ENCODE peak calls at places on chromosomes 6 and 20, in nine cellular contexts. One of them, this sample, is unnamed.

GRCh38 chr6:3165631-3166534 is 8.5 kb upstream of the TUBB2A start:
- DNase-seq in activated CD4-positive, CD25-positive, alpha-beta regulatory T cell treated with anti-CD3 and anti-CD28 coated beads, Interleukin-2, amount 50 U/mL, for 72 hours: no peak
- DNase-seq in fibroblast of the aortic adventitia: peak; percentile 73
- DNase-seq in A549: no peak
- DNase-seq in A172: peak; percentile 77
- DNase-seq in EH: peak; percentile 83
- DNase-seq in GM23338: peak; percentile 83
- DNase-seq in astrocyte of the hippocampus: peak; percentile 77
- DNase-seq in posterior cingulate gyrus: no peak
- DNase-seq in this sample: no peak

GRCh38 chr20:25016471-25016870 is 23.9 kb upstream of the APMAP start:
- DNase-seq in activated CD4-positive, CD25-positive, alpha-beta regulatory T cell treated with anti-CD3 and anti-CD28 coated beads, Interleukin-2, amount 50 U/mL, for 72 hours: no peak
- DNase-seq in fibroblast of the aortic adventitia: no peak
- DNase-seq in A549: no peak
- DNase-seq in A172: no peak
- DNase-seq in EH: no peak
- DNase-seq in GM23338: no peak
- DNase-seq in astrocyte of the hippocampus: no peak
- DNase-seq in posterior cingulate gyrus: no peak
- DNase-seq in this sample: no peak

GRCh38 chr6:36368921-36369880 is 18.3 kb downstream of the ETV7 start:
- DNase-seq in activated CD4-positive, CD25-positive, alpha-beta regulatory T cell treated with anti-CD3 and anti-CD28 coated beads, Interleukin-2, amount 50 U/mL, for 72 hours: no peak
- DNase-seq in fibroblast of the aortic adventitia: peak; percentile 84
- DNase-seq in A549: no peak
- DNase-seq in A172: peak; percentile 71
- DNase-seq in EH: peak; percentile 96
- DNase-seq in GM23338: no peak
- DNase-seq in astrocyte of the hippocampus: peak; percentile 92
- DNase-seq in posterior cingulate gyrus: no peak
- DNase-seq in this sample: no peak

GRCh38 chr20:44684047-44684965 is 30.9 kb upstream of the CCN5 start:
- DNase-seq in activated CD4-positive, CD25-positive, alpha-beta regulatory T cell treated with anti-CD3 and anti-CD28 coated beads, Interleukin-2, amount 50 U/mL, for 72 hours: no peak
- DNase-seq in fibroblast of the aortic adventitia: no peak
- DNase-seq in A549: peak; percentile 35
- DNase-seq in A172: no peak
- DNase-seq in EH: no peak
- DNase-seq in GM23338: no peak
- DNase-seq in astrocyte of the hippocampus: no peak
- DNase-seq in posterior cingulate gyrus: no peak
- DNase-seq in this sample: no peak

GRCh38 chr6:132751828-132752227 is 5.9 kb downstream of the VNN2 start:
- DNase-seq in activated CD4-positive, CD25-positive, alpha-beta regulatory T cell treated with anti-CD3 and anti-CD28 coated beads, Interleukin-2, amount 50 U/mL, for 72 hours: no peak
- DNase-seq in fibroblast of the aortic adventitia: no peak
- DNase-seq in A549: no peak
- DNase-seq in A172: no peak
- DNase-seq in EH: no peak
- DNase-seq in GM23338: no peak
- DNase-seq in astrocyte of the hippocampus: no peak
- DNase-seq in posterior cingulate gyrus: no peak
- DNase-seq in this sample: no peak

GRCh38 chr6:140774080-140774505 is 1358.6 kb upstream of the GJE1 start:
- DNase-seq in activated CD4-positive, CD25-positive, alpha-beta regulatory T cell treated with anti-CD3 and anti-CD28 coated beads, Interleukin-2, amount 50 U/mL, for 72 hours: no peak
- DNase-seq in fibroblast of the aortic adventitia: peak; percentile 88
- DNase-seq in A549: no peak
- DNase-seq in A172: peak; percentile 60
- DNase-seq in EH: peak; percentile 82
- DNase-seq in GM23338: no peak
- DNase-seq in astrocyte of the hippocampus: peak; percentile 81
- DNase-seq in posterior cingulate gyrus: no peak
- DNase-seq in this sample: no peak

GRCh38 chr20:62122659-62123449 is 579 bp downstream of the LSM14B start:
- DNase-seq in activated CD4-positive, CD25-positive, alpha-beta regulatory T cell treated with anti-CD3 and anti-CD28 coated beads, Interleukin-2, amount 50 U/mL, for 72 hours: peak; percentile 47
- DNase-seq in fibroblast of the aortic adventitia: peak; percentile 28
- DNase-seq in A549: no peak
- DNase-seq in A172: no peak
- DNase-seq in EH: peak; percentile 54
- DNase-seq in GM23338: peak; percentile 45
- DNase-seq in astrocyte of the hippocampus: peak; percentile 59
- DNase-seq in posterior cingulate gyrus: no peak
- DNase-seq in this sample: no peak

GRCh38 chr6:137931849-137932465 is 64.9 kb downstream of the TNFAIP3 start:
- DNase-seq in activated CD4-positive, CD25-positive, alpha-beta regulatory T cell treated with anti-CD3 and anti-CD28 coated beads, Interleukin-2, amount 50 U/mL, for 72 hours: no peak
- DNase-seq in fibroblast of the aortic adventitia: no peak
- DNase-seq in A549: no peak
- DNase-seq in A172: no peak
- DNase-seq in EH: no peak
- DNase-seq in GM23338: no peak
- DNase-seq in astrocyte of the hippocampus: no peak
- DNase-seq in posterior cingulate gyrus: no peak
- DNase-seq in this sample: no peak

GRCh38 chr6:19803331-19804330 is 33.5 kb upstream of the ID4 start:
- DNase-seq in activated CD4-positive, CD25-positive, alpha-beta regulatory T cell treated with anti-CD3 and anti-CD28 coated beads, Interleukin-2, amount 50 U/mL, for 72 hours: no peak
- DNase-seq in fibroblast of the aortic adventitia: peak; percentile 86
- DNase-seq in A549: no peak
- DNase-seq in A172: peak; percentile 30
- DNase-seq in EH: peak; percentile 46
- DNase-seq in GM23338: no peak
- DNase-seq in astrocyte of the hippocampus: peak; percentile 35
- DNase-seq in posterior cingulate gyrus: no peak
- DNase-seq in this sample: no peak

GRCh38 chr6:155412335-155412734 is 43.3 kb downstream of the NOX3 start:
- DNase-seq in activated CD4-positive, CD25-positive, alpha-beta regulatory T cell treated with anti-CD3 and anti-CD28 coated beads, Interleukin-2, amount 50 U/mL, for 72 hours: no peak
- DNase-seq in fibroblast of the aortic adventitia: peak; percentile 37
- DNase-seq in A549: no peak
- DNase-seq in A172: peak; percentile 2
- DNase-seq in EH: peak; percentile 43
- DNase-seq in GM23338: no peak
- DNase-seq in astrocyte of the hippocampus: peak; percentile 39
- DNase-seq in posterior cingulate gyrus: no peak
- DNase-seq in this sample: no peak

GRCh38 chr6:15897063-15897934 is 231.6 kb upstream of the MYLIP start:
- DNase-seq in activated CD4-positive, CD25-positive, alpha-beta regulatory T cell treated with anti-CD3 and anti-CD28 coated beads, Interleukin-2, amount 50 U/mL, for 72 hours: no peak
- DNase-seq in fibroblast of the aortic adventitia: peak; percentile 48
- DNase-seq in A549: no peak
- DNase-seq in A172: peak; percentile 6
- DNase-seq in EH: peak; percentile 38
- DNase-seq in GM23338: peak; percentile 23
- DNase-seq in astrocyte of the hippocampus: peak; percentile 14
- DNase-seq in posterior cingulate gyrus: no peak
- DNase-seq in this sample: no peak

GRCh38 chr6:148455225-148455624 is 112.6 kb downstream of the SASH1 start:
- DNase-seq in activated CD4-positive, CD25-positive, alpha-beta regulatory T cell treated with anti-CD3 and anti-CD28 coated beads, Interleukin-2, amount 50 U/mL, for 72 hours: no peak
- DNase-seq in fibroblast of the aortic adventitia: peak; percentile 59
- DNase-seq in A549: no peak
- DNase-seq in A172: peak; percentile 13
- DNase-seq in EH: peak; percentile 26
- DNase-seq in GM23338: no peak
- DNase-seq in astrocyte of the hippocampus: no peak
- DNase-seq in posterior cingulate gyrus: no peak
- DNase-seq in this sample: no peak

GRCh38 chr6:139016337-139017213 is 12.0 kb upstream of the ABRACL start:
- DNase-seq in activated CD4-positive, CD25-positive, alpha-beta regulatory T cell treated with anti-CD3 and anti-CD28 coated beads, Interleukin-2, amount 50 U/mL, for 72 hours: no peak
- DNase-seq in fibroblast of the aortic adventitia: no peak
- DNase-seq in A549: no peak
- DNase-seq in A172: no peak
- DNase-seq in EH: no peak
- DNase-seq in GM23338: peak; percentile 39
- DNase-seq in astrocyte of the hippocampus: peak; percentile 21
- DNase-seq in posterior cingulate gyrus: no peak
- DNase-seq in this sample: no peak

GRCh38 chr6:169654590-169655391 is 47.0 kb downstream of the WDR27 start:
- DNase-seq in activated CD4-positive, CD25-positive, alpha-beta regulatory T cell treated with anti-CD3 and anti-CD28 coated beads, Interleukin-2, amount 50 U/mL, for 72 hours: peak; percentile 56
- DNase-seq in fibroblast of the aortic adventitia: peak; percentile 74
- DNase-seq in A549: peak; percentile 32
- DNase-seq in A172: peak; percentile 21
- DNase-seq in EH: peak; percentile 77
- DNase-seq in GM23338: peak; percentile 82
- DNase-seq in astrocyte of the hippocampus: peak; percentile 88
- DNase-seq in posterior cingulate gyrus: peak; percentile 58
- DNase-seq in this sample: peak; percentile 21

GRCh38 chr20:1323830-1324597 is 4.9 kb downstream of the SDCBP2 start:
- DNase-seq in activated CD4-positive, CD25-positive, alpha-beta regulatory T cell treated with anti-CD3 and anti-CD28 coated beads, Interleukin-2, amount 50 U/mL, for 72 hours: peak; percentile 22
- DNase-seq in fibroblast of the aortic adventitia: no peak
- DNase-seq in A549: no peak
- DNase-seq in A172: no peak
- DNase-seq in EH: no peak
- DNase-seq in GM23338: no peak
- DNase-seq in astrocyte of the hippocampus: no peak
- DNase-seq in posterior cingulate gyrus: peak; percentile 5
- DNase-seq in this sample: no peak

GRCh38 chr6:148989585-148989984 is 242.8 kb downstream of the UST start:
- DNase-seq in activated CD4-positive, CD25-positive, alpha-beta regulatory T cell treated with anti-CD3 and anti-CD28 coated beads, Interleukin-2, amount 50 U/mL, for 72 hours: no peak
- DNase-seq in fibroblast of the aortic adventitia: no peak
- DNase-seq in A549: no peak
- DNase-seq in A172: no peak
- DNase-seq in EH: no peak
- DNase-seq in GM23338: no peak
- DNase-seq in astrocyte of the hippocampus: no peak
- DNase-seq in posterior cingulate gyrus: no peak
- DNase-seq in this sample: no peak

GRCh38 chr6:11497881-11498280 is 39.7 kb upstream of the TMEM170B start:
- DNase-seq in activated CD4-positive, CD25-positive, alpha-beta regulatory T cell treated with anti-CD3 and anti-CD28 coated beads, Interleukin-2, amount 50 U/mL, for 72 hours: no peak
- DNase-seq in fibroblast of the aortic adventitia: no peak
- DNase-seq in A549: no peak
- DNase-seq in A172: no peak
- DNase-seq in EH: peak; percentile 6
- DNase-seq in GM23338: no peak
- DNase-seq in astrocyte of the hippocampus: peak; percentile 26
- DNase-seq in posterior cingulate gyrus: peak; percentile 18
- DNase-seq in this sample: peak; percentile 39

GRCh38 chr6:106974337-106974998 is at the start of gene CD24:
- DNase-seq in activated CD4-positive, CD25-positive, alpha-beta regulatory T cell treated with anti-CD3 and anti-CD28 coated beads, Interleukin-2, amount 50 U/mL, for 72 hours: no peak
- DNase-seq in fibroblast of the aortic adventitia: no peak
- DNase-seq in A549: peak; percentile 57
- DNase-seq in A172: no peak
- DNase-seq in EH: no peak
- DNase-seq in GM23338: peak; percentile 81
- DNase-seq in astrocyte of the hippocampus: peak; percentile 90
- DNase-seq in posterior cingulate gyrus: no peak
- DNase-seq in this sample: no peak

GRCh38 chr6:84278311-84278710 is 50.9 kb upstream of the CEP162 start:
- DNase-seq in activated CD4-positive, CD25-positive, alpha-beta regulatory T cell treated with anti-CD3 and anti-CD28 coated beads, Interleukin-2, amount 50 U/mL, for 72 hours: no peak
- DNase-seq in fibroblast of the aortic adventitia: peak; percentile 9
- DNase-seq in A549: no peak
- DNase-seq in A172: no peak
- DNase-seq in EH: peak; percentile 3
- DNase-seq in GM23338: no peak
- DNase-seq in astrocyte of the hippocampus: no peak
- DNase-seq in posterior cingulate gyrus: no peak
- DNase-seq in this sample: no peak

GRCh38 chr20:21100590-21101452 is 5.3 kb downstream of the LINC00237 start:
- DNase-seq in activated CD4-positive, CD25-positive, alpha-beta regulatory T cell treated with anti-CD3 and anti-CD28 coated beads, Interleukin-2, amount 50 U/mL, for 72 hours: no peak
- DNase-seq in fibroblast of the aortic adventitia: peak; percentile 46
- DNase-seq in A549: no peak
- DNase-seq in A172: no peak
- DNase-seq in EH: peak; percentile 20
- DNase-seq in GM23338: peak; percentile 91
- DNase-seq in astrocyte of the hippocampus: peak; percentile 35
- DNase-seq in posterior cingulate gyrus: no peak
- DNase-seq in this sample: no peak

GRCh38 chr6:158150701-158151100 is 17.4 kb downstream of the SERAC1 start:
- DNase-seq in activated CD4-positive, CD25-positive, alpha-beta regulatory T cell treated with anti-CD3 and anti-CD28 coated beads, Interleukin-2, amount 50 U/mL, for 72 hours: no peak
- DNase-seq in fibroblast of the aortic adventitia: no peak
- DNase-seq in A549: no peak
- DNase-seq in A172: peak; percentile 57
- DNase-seq in EH: peak; percentile 79
- DNase-seq in GM23338: no peak
- DNase-seq in astrocyte of the hippocampus: peak; percentile 60
- DNase-seq in posterior cingulate gyrus: no peak
- DNase-seq in this sample: no peak

GRCh38 chr6:47097092-47097945 is 55.2 kb upstream of the ADGRF1 start:
- DNase-seq in activated CD4-positive, CD25-positive, alpha-beta regulatory T cell treated with anti-CD3 and anti-CD28 coated beads, Interleukin-2, amount 50 U/mL, for 72 hours: no peak
- DNase-seq in fibroblast of the aortic adventitia: peak; percentile 89
- DNase-seq in A549: peak; percentile 78
- DNase-seq in A172: peak; percentile 73
- DNase-seq in EH: peak; percentile 78
- DNase-seq in GM23338: peak; percentile 88
- DNase-seq in astrocyte of the hippocampus: peak; percentile 87
- DNase-seq in posterior cingulate gyrus: peak; percentile 52
- DNase-seq in this sample: no peak

GRCh38 chr6:135535989-135536414 is 38.5 kb upstream of the AHI1 start:
- DNase-seq in activated CD4-positive, CD25-positive, alpha-beta regulatory T cell treated with anti-CD3 and anti-CD28 coated beads, Interleukin-2, amount 50 U/mL, for 72 hours: no peak
- DNase-seq in fibroblast of the aortic adventitia: peak; percentile 98
- DNase-seq in A549: peak; percentile 63
- DNase-seq in A172: peak; percentile 39
- DNase-seq in EH: peak; percentile 90
- DNase-seq in GM23338: peak; percentile 83
- DNase-seq in astrocyte of the hippocampus: peak; percentile 86
- DNase-seq in posterior cingulate gyrus: no peak
- DNase-seq in this sample: no peak

GRCh38 chr6:32845381-32845884 is 1.6 kb upstream of the PSMB8 start:
- DNase-seq in activated CD4-positive, CD25-positive, alpha-beta regulatory T cell treated with anti-CD3 and anti-CD28 coated beads, Interleukin-2, amount 50 U/mL, for 72 hours: peak; percentile 50
- DNase-seq in fibroblast of the aortic adventitia: no peak
- DNase-seq in A549: no peak
- DNase-seq in A172: no peak
- DNase-seq in EH: no peak
- DNase-seq in GM23338: no peak
- DNase-seq in astrocyte of the hippocampus: no peak
- DNase-seq in posterior cingulate gyrus: no peak
- DNase-seq in this sample: no peak

GRCh38 chr20:47063808-47064207 is 169.2 kb downstream of the EYA2 start:
- DNase-seq in activated CD4-positive, CD25-positive, alpha-beta regulatory T cell treated with anti-CD3 and anti-CD28 coated beads, Interleukin-2, amount 50 U/mL, for 72 hours: no peak
- DNase-seq in fibroblast of the aortic adventitia: no peak
- DNase-seq in A549: no peak
- DNase-seq in A172: no peak
- DNase-seq in EH: no peak
- DNase-seq in GM23338: no peak
- DNase-seq in astrocyte of the hippocampus: no peak
- DNase-seq in posterior cingulate gyrus: no peak
- DNase-seq in this sample: no peak

GRCh38 chr6:152863618-152864326 is 113.2 kb downstream of the VIP start:
- DNase-seq in activated CD4-positive, CD25-positive, alpha-beta regulatory T cell treated with anti-CD3 and anti-CD28 coated beads, Interleukin-2, amount 50 U/mL, for 72 hours: peak; percentile 56
- DNase-seq in fibroblast of the aortic adventitia: peak; percentile 86
- DNase-seq in A549: peak; percentile 66
- DNase-seq in A172: peak; percentile 63
- DNase-seq in EH: peak; percentile 68
- DNase-seq in GM23338: peak; percentile 84
- DNase-seq in astrocyte of the hippocampus: peak; percentile 81
- DNase-seq in posterior cingulate gyrus: peak; percentile 59
- DNase-seq in this sample: peak; percentile 2

GRCh38 chr20:38196592-38196991 is 31.5 kb upstream of the TGM2 start:
- DNase-seq in activated CD4-positive, CD25-positive, alpha-beta regulatory T cell treated with anti-CD3 and anti-CD28 coated beads, Interleukin-2, amount 50 U/mL, for 72 hours: no peak
- DNase-seq in fibroblast of the aortic adventitia: peak; percentile 96
- DNase-seq in A549: no peak
- DNase-seq in A172: no peak
- DNase-seq in EH: peak; percentile 93
- DNase-seq in GM23338: no peak
- DNase-seq in astrocyte of the hippocampus: peak; percentile 23
- DNase-seq in posterior cingulate gyrus: no peak
- DNase-seq in this sample: no peak

GRCh38 chr6:43665376-43665775 is 20.5 kb downstream of the RSPH9 start:
- DNase-seq in activated CD4-positive, CD25-positive, alpha-beta regulatory T cell treated with anti-CD3 and anti-CD28 coated beads, Interleukin-2, amount 50 U/mL, for 72 hours: no peak
- DNase-seq in fibroblast of the aortic adventitia: no peak
- DNase-seq in A549: no peak
- DNase-seq in A172: peak; percentile 59
- DNase-seq in EH: peak; percentile 53
- DNase-seq in GM23338: no peak
- DNase-seq in astrocyte of the hippocampus: peak; percentile 46
- DNase-seq in posterior cingulate gyrus: no peak
- DNase-seq in this sample: no peak

GRCh38 chr6:168158980-168159349 is 80.0 kb upstream of the FRMD1 start:
- DNase-seq in activated CD4-positive, CD25-positive, alpha-beta regulatory T cell treated with anti-CD3 and anti-CD28 coated beads, Interleukin-2, amount 50 U/mL, for 72 hours: no peak
- DNase-seq in fibroblast of the aortic adventitia: no peak
- DNase-seq in A549: no peak
- DNase-seq in A172: no peak
- DNase-seq in EH: no peak
- DNase-seq in GM23338: no peak
- DNase-seq in astrocyte of the hippocampus: no peak
- DNase-seq in posterior cingulate gyrus: no peak
- DNase-seq in this sample: no peak

GRCh38 chr20:51360451-51361230 is 181.9 kb downstream of the NFATC2 start:
- DNase-seq in activated CD4-positive, CD25-positive, alpha-beta regulatory T cell treated with anti-CD3 and anti-CD28 coated beads, Interleukin-2, amount 50 U/mL, for 72 hours: no peak
- DNase-seq in fibroblast of the aortic adventitia: peak; percentile 92
- DNase-seq in A549: peak; percentile 85
- DNase-seq in A172: peak; percentile 99
- DNase-seq in EH: peak; percentile 100
- DNase-seq in GM23338: no peak
- DNase-seq in astrocyte of the hippocampus: peak; percentile 98
- DNase-seq in posterior cingulate gyrus: no peak
- DNase-seq in this sample: no peak

GRCh38 chr20:31841928-31842327 is 3.5 kb downstream of the FOXS1 start:
- DNase-seq in activated CD4-positive, CD25-positive, alpha-beta regulatory T cell treated with anti-CD3 and anti-CD28 coated beads, Interleukin-2, amount 50 U/mL, for 72 hours: no peak
- DNase-seq in fibroblast of the aortic adventitia: peak; percentile 71
- DNase-seq in A549: peak; percentile 79
- DNase-seq in A172: peak; percentile 90
- DNase-seq in EH: peak; percentile 75
- DNase-seq in GM23338: no peak
- DNase-seq in astrocyte of the hippocampus: peak; percentile 89
- DNase-seq in posterior cingulate gyrus: no peak
- DNase-seq in this sample: no peak